ENCODE peak calls at places on chromosome 9, in four cellular contexts. One of them, this sample, is unnamed.

GRCh38 chr9:117672397-117672796 is 31.8 kb upstream of the TLR4 start:
- DNase-seq in thoracic aorta: no peak
- DNase-seq in fibroblast of the aortic adventitia: peak; percentile 60
- DNase-seq in heart right ventricle: no peak
- DNase-seq in this sample: peak; percentile 56

GRCh38 chr9:83665576-83666200 is 42.1 kb downstream of the UBQLN1 start:
- DNase-seq in fibroblast of the aortic adventitia: no peak
- DNase-seq in thoracic aorta: no peak
- DNase-seq in heart right ventricle: no peak
- DNase-seq in this sample: no peak

GRCh38 chr9:130137870-130138653 is 34.1 kb upstream of the NCS1 start:
- DNase-seq in thoracic aorta: no peak
- DNase-seq in fibroblast of the aortic adventitia: peak; percentile 94
- DNase-seq in heart right ventricle: peak; percentile 38
- DNase-seq in this sample: peak; percentile 97

GRCh38 chr9:35508069-35508468 is 18.2 kb downstream of the RUSC2 start:
- DNase-seq in fibroblast of the aortic adventitia: no peak
- DNase-seq in heart right ventricle: no peak
- DNase-seq in thoracic aorta: no peak
- DNase-seq in this sample: no peak

GRCh38 chr9:77588319-77588937 is 59.7 kb downstream of the GNA14 start:
- DNase-seq in thoracic aorta: no peak
- DNase-seq in heart right ventricle: no peak
- DNase-seq in fibroblast of the aortic adventitia: peak; percentile 89
- DNase-seq in this sample: peak; percentile 94

GRCh38 chr9:630817-631216 is 210.7 kb upstream of the DMRT1 start:
- DNase-seq in fibroblast of the aortic adventitia: no peak
- DNase-seq in thoracic aorta: no peak
- DNase-seq in heart right ventricle: no peak
- DNase-seq in this sample: peak; percentile 35

GRCh38 chr9:129321511-129322021 is 143.5 kb upstream of the IER5L start:
- DNase-seq in fibroblast of the aortic adventitia: no peak
- DNase-seq in thoracic aorta: no peak
- DNase-seq in heart right ventricle: no peak
- DNase-seq in this sample: no peak

GRCh38 chr9:137204731-137205125 is 720 bp downstream of the TMEM203 start:
- DNase-seq in heart right ventricle: no peak
- DNase-seq in fibroblast of the aortic adventitia: no peak
- DNase-seq in thoracic aorta: no peak
- DNase-seq in this sample: no peak

GRCh38 chr9:3088166-3088702 is 244.3 kb upstream of the PUM3 start:
- DNase-seq in heart right ventricle: no peak
- DNase-seq in fibroblast of the aortic adventitia: no peak
- DNase-seq in thoracic aorta: no peak
- DNase-seq in this sample: no peak

GRCh38 chr9:127897194-127897692 is 2.2 kb downstream of the ST6GALNAC6 start:
- DNase-seq in fibroblast of the aortic adventitia: peak; percentile 82
- DNase-seq in thoracic aorta: no peak
- DNase-seq in heart right ventricle: peak; percentile 85
- DNase-seq in this sample: peak; percentile 86

GRCh38 chr9:76866689-76867088 is 39.2 kb downstream of the PRUNE2 start:
- DNase-seq in thoracic aorta: peak; percentile 16
- DNase-seq in heart right ventricle: no peak
- DNase-seq in fibroblast of the aortic adventitia: peak; percentile 82
- DNase-seq in this sample: peak; percentile 96

GRCh38 chr9:7045361-7045760 is 287.6 kb downstream of the KDM4C start:
- DNase-seq in fibroblast of the aortic adventitia: no peak
- DNase-seq in heart right ventricle: no peak
- DNase-seq in thoracic aorta: no peak
- DNase-seq in this sample: peak; percentile 35

GRCh38 chr9:13266172-13266571 is 13.3 kb downstream of the MPDZ start:
- DNase-seq in thoracic aorta: no peak
- DNase-seq in fibroblast of the aortic adventitia: peak; percentile 85
- DNase-seq in heart right ventricle: no peak
- DNase-seq in this sample: peak; percentile 84

GRCh38 chr9:137672907-137673791 is 54.3 kb downstream of the EHMT1 start:
- DNase-seq in thoracic aorta: no peak
- DNase-seq in fibroblast of the aortic adventitia: peak; percentile 85
- DNase-seq in heart right ventricle: peak; percentile 31
- DNase-seq in this sample: peak; percentile 83

GRCh38 chr9:89623925-89624420 is 19.2 kb downstream of the GADD45G start:
- DNase-seq in thoracic aorta: no peak
- DNase-seq in heart right ventricle: peak; percentile 50
- DNase-seq in fibroblast of the aortic adventitia: no peak
- DNase-seq in this sample: no peak

GRCh38 chr9:136364942-136365774 is 1.6 kb upstream of the DNLZ start:
- DNase-seq in fibroblast of the aortic adventitia: no peak
- DNase-seq in thoracic aorta: no peak
- DNase-seq in heart right ventricle: no peak
- DNase-seq in this sample: no peak

GRCh38 chr9:115006660-115007059 is 76.3 kb upstream of the TNFSF8 start:
- DNase-seq in heart right ventricle: no peak
- DNase-seq in thoracic aorta: no peak
- DNase-seq in fibroblast of the aortic adventitia: peak; percentile 81
- DNase-seq in this sample: peak; percentile 99

DNA sequence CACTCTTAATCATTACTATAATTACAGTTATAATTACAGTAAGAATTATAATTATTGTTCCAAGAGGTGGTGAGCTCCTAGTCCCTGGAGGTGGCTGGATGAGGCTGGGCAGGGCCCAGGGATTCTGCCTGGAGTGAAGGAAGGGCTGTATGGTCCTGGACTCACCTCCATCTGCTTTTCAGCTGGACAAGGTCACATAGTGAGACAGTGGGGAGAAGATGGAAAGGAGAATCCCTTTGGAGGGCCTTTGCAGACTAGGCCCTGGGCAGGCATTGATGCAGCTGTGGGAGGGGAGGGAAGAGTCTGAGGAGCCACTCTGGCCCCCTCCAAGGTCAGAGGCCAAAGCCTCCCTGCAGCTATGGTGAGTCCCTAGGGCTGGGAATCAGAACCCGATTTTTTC is 125.4 kb downstream of the RGS3 start:
- DNase-seq in heart right ventricle: no peak
- DNase-seq in thoracic aorta: no peak
- DNase-seq in fibroblast of the aortic adventitia: no peak
- DNase-seq in this sample: no peak
- H3K4me3 ChIP-seq in heart right ventricle: no peak overlapping the region
- H3K4me3 ChIP-seq in thoracic aorta: no peak overlapping the region
- H3K4me3 ChIP-seq in fibroblast of the aortic adventitia: no peak overlapping the region
- H3K4me3 ChIP-seq in this sample: no peak overlapping the region

GRCh38 chr9:18357321-18357720 is 116.6 kb upstream of the ADAMTSL1 start:
- DNase-seq in fibroblast of the aortic adventitia: no peak
- DNase-seq in heart right ventricle: no peak
- DNase-seq in thoracic aorta: no peak
- DNase-seq in this sample: no peak

GRCh38 chr9:18350036-18350435 is 123.9 kb upstream of the ADAMTSL1 start:
- DNase-seq in thoracic aorta: no peak
- DNase-seq in heart right ventricle: no peak
- DNase-seq in fibroblast of the aortic adventitia: no peak
- DNase-seq in this sample: no peak

GRCh38 chr9:18351216-18351615 is 122.7 kb upstream of the ADAMTSL1 start:
- DNase-seq in fibroblast of the aortic adventitia: no peak
- DNase-seq in heart right ventricle: no peak
- DNase-seq in thoracic aorta: no peak
- DNase-seq in this sample: peak; percentile 46

GRCh38 chr9:18352716-18353115 is 121.2 kb upstream of the ADAMTSL1 start:
- DNase-seq in heart right ventricle: no peak
- DNase-seq in thoracic aorta: no peak
- DNase-seq in fibroblast of the aortic adventitia: no peak
- DNase-seq in this sample: no peak

DNA sequence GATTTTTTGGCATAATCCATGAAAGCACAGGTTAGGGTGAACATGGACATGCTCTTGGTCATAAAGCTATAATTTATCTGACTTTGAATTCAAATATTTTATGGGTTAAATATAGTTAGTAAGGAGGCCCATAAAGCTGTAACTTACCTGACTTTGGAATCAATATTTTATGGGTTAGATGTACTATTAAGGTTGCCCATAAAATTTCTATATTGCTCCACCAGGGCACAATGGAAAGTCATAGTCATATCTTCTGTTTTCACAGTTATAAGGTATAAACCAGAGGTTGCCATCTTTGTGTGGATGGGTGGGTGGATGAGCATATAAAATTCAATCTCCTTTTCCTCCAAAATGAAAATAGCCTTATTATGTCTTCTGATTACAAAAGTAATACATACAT is 120.5 kb upstream of the ADAMTSL1 start:
- DNase-seq in thoracic aorta: no peak
- DNase-seq in fibroblast of the aortic adventitia: no peak
- DNase-seq in heart right ventricle: no peak
- DNase-seq in this sample: no peak
- TF ChIP-seq CTCF in thoracic aorta: no peak
- TF ChIP-seq CTCF in fibroblast of the aortic adventitia: no peak
- TF ChIP-seq CTCF in heart right ventricle: no peak
- TF ChIP-seq CTCF in this sample: no peak

GRCh38 chr9:121538221-121538620 is 38.6 kb upstream of the GGTA1 start:
- DNase-seq in thoracic aorta: no peak
- DNase-seq in heart right ventricle: no peak
- DNase-seq in fibroblast of the aortic adventitia: no peak
- DNase-seq in this sample: no peak
- H3K4me3 ChIP-seq in thoracic aorta: no peak overlapping the region
- H3K4me3 ChIP-seq in heart right ventricle: no peak overlapping the region
- H3K4me3 ChIP-seq in fibroblast of the aortic adventitia: no peak overlapping the region
- H3K4me3 ChIP-seq in this sample: no peak overlapping the region

GRCh38 chr9:98367371-98367900 is 112.0 kb upstream of the TBC1D2 start:
- DNase-seq in heart right ventricle: no peak
- DNase-seq in thoracic aorta: no peak
- DNase-seq in fibroblast of the aortic adventitia: no peak
- DNase-seq in this sample: peak; percentile 43

GRCh38 chr9:98362624-98363023 is 107.2 kb upstream of the TBC1D2 start:
- DNase-seq in heart right ventricle: no peak
- DNase-seq in fibroblast of the aortic adventitia: no peak
- DNase-seq in thoracic aorta: no peak
- DNase-seq in this sample: no peak

GRCh38 chr9:98365724-98366123 is 110.3 kb upstream of the TBC1D2 start:
- DNase-seq in heart right ventricle: no peak
- DNase-seq in fibroblast of the aortic adventitia: no peak
- DNase-seq in thoracic aorta: no peak
- DNase-seq in this sample: no peak

GRCh38 chr9:98364042-98364441 is 108.6 kb upstream of the TBC1D2 start:
- DNase-seq in heart right ventricle: no peak
- DNase-seq in fibroblast of the aortic adventitia: no peak
- DNase-seq in thoracic aorta: no peak
- DNase-seq in this sample: no peak

DNA sequence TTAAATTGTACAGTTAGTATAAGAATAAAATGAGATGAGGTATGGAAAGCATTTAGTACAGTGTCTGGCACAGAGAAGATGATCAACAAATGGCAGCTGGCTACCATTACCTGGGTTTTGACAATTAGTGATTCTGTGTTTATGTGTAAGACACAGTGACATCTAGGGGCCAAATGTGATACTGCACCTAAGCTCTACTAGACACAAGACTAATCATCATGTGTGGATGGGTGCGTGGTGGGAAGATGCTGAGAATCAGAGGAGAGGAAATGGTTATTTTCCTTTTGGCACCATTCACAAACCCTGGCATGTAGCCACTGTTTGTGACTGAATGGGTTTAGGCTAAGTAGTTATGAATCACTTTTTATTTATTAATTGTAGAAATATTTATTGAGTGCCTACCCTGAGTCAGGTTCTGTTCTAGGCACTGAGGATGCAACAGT is 109.8 kb upstream of the TBC1D2 start:
- DNase-seq in thoracic aorta: no peak
- DNase-seq in fibroblast of the aortic adventitia: peak; percentile 40
- DNase-seq in heart right ventricle: no peak
- DNase-seq in this sample: peak; percentile 85
- TF ChIP-seq CTCF in thoracic aorta: no peak
- TF ChIP-seq CTCF in fibroblast of the aortic adventitia: peak; percentile 64
- TF ChIP-seq CTCF in heart right ventricle: peak; percentile 15
- TF ChIP-seq CTCF in this sample: peak; percentile 76

DNA sequence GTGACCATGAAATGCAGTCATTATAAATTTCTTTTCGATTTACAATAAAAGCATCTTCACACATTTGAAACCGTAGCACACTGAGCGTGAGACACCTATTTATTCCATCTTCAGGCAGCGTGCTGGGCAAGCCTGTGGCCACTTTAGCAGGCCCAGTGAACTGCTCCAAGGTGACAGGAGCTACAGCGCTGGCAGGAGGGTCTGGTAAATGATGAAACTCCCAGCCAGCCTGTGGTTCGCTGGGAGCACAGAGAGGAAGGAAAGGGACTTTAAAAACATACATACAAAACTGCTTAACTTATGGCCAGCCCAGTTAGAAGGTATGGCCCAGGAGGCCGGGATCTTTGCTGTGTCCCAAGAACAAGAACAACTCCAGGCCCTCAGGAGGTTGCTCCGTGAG is 5.1 kb downstream of the RAPGEF1 start:
- DNase-seq in heart right ventricle: no peak
- DNase-seq in fibroblast of the aortic adventitia: no peak
- DNase-seq in thoracic aorta: no peak
- DNase-seq in this sample: no peak
- H3K4me3 ChIP-seq in heart right ventricle: no peak overlapping the region
- H3K4me3 ChIP-seq in fibroblast of the aortic adventitia: no peak overlapping the region
- H3K4me3 ChIP-seq in thoracic aorta: no peak overlapping the region
- H3K4me3 ChIP-seq in this sample: no peak overlapping the region

DNA sequence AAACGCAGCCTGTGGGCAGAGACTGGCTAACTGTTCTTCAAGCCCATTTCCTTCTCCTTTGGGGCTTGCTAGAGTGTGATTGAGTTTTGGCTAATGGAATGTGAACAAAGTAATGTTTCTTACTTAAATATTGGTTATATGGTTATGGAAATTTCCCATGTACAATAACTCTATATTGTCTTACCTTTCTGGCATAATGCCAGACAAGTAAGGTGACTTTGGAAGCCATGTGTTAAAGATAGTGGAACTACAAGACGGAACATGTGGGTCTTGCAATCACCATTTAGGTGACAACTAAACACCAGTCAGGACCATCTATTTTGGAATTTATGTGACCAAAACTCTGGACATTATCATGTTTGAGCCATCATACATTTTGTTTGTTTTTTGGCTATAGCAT is 260.2 kb downstream of the CCDC171 start:
- DNase-seq in thoracic aorta: no peak
- DNase-seq in fibroblast of the aortic adventitia: no peak
- DNase-seq in heart right ventricle: no peak
- DNase-seq in this sample: no peak
- TF ChIP-seq CTCF in thoracic aorta: no peak
- TF ChIP-seq CTCF in fibroblast of the aortic adventitia: no peak
- TF ChIP-seq CTCF in heart right ventricle: no peak
- TF ChIP-seq CTCF in this sample: no peak

This sample was measured in fibroblast of mammary gland.